ENCODE peak calls at places on chromosomes 2 and 18, in nine cellular contexts. S, V, C, E, A, K, R, J and D are unnamed samples. For H3K9me3, the result is how much of the 10 kb centered on the place peaks cover.

GRCh38 chr2:109459485-109459884 is 154.3 kb downstream of the SEPTIN10 start:
- DNase-seq in V (no peak), S (no peak), E (no peak), J (no peak), R (no peak), A (no peak), K (no peak), C (peak), D (no peak)

GRCh38 chr18:9403795-9404564 is 69.4 kb downstream of the TWSG1 start:
- DNase-seq in S (no peak), E (no peak), K (no peak), R (no peak), A (no peak), C (no peak), V (no peak), J (peak), D (no peak)

GRCh38 chr2:231362785-231363184 is 32.7 kb upstream of the B3GNT7 start:
- DNase-seq in S (no peak), K (no peak), J (no peak), C (no peak), E (no peak), V (no peak), R (no peak), A (no peak), D (no peak)

GRCh38 chr18:23106575-23106974 is 28.7 kb upstream of the CABLES1 start:
- DNase-seq in J (no peak), R (no peak), S (no peak), E (no peak), A (peak), V (no peak), K (no peak), C (peak), D (no peak)

GRCh38 chr2:190805126-190805525 is 75.5 kb upstream of the GLS start:
- DNase-seq in K (no peak), A (no peak), J (no peak), C (no peak), S (no peak), R (no peak), E (no peak), V (no peak), D (no peak)

GRCh38 chr2:109448946-109449788 is 164.6 kb downstream of the SEPTIN10 start:
- DNase-seq in S (no peak), R (no peak), V (no peak), J (peak), A (no peak), C (peak), K (no peak), E (no peak), D (peak)

GRCh38 chr2:135150711-135151110 is 98.6 kb downstream of the RAB3GAP1 start:
- DNase-seq in A (no peak), R (no peak), J (no peak), E (no peak), C (no peak), V (no peak), K (no peak), S (no peak), D (no peak)

GRCh38 chr2:72291059-72291458 is 143.4 kb upstream of the CYP26B1 start:
- DNase-seq in V (no peak), K (no peak), A (no peak), E (no peak), J (no peak), R (no peak), C (peak), S (no peak), D (peak)

GRCh38 chr18:654601-655000 is 2.9 kb upstream of the TYMS start:
- DNase-seq in V (no peak), R (no peak), E (no peak), C (no peak), A (no peak), S (no peak), K (no peak), J (no peak), D (no peak)

GRCh38 chr2:120352701-120353590 is 7.0 kb downstream of the INHBB start:
- DNase-seq in A (no peak), E (no peak), S (no peak), R (no peak), V (no peak), K (no peak), C (no peak), J (no peak), D (no peak)

GRCh38 chr2:9008951-9009664 is 5.6 kb upstream of the MBOAT2 start:
- DNase-seq in J (no peak), E (no peak), C (peak), R (no peak), A (no peak), K (no peak), S (no peak), V (no peak), D (no peak)
- H3K9me3 ChIP-seq in J (under half), E (under half), C (under half), R (under half), A (under half), K (under half), S (under half), V (under half), D (under half)

GRCh38 chr2:27496357-27497287 is at the start of gene GCKR:
- DNase-seq in J (peak), C (peak), S (no peak), E (no peak), V (no peak), A (no peak), R (no peak), K (no peak), D (peak)
- H3K9me3 ChIP-seq in J (under half), C (under half), S (under half), E (under half), V (under half), A (under half), R (under half), K (under half), D (under half)

GRCh38 chr2:3042601-3043585 is 334.7 kb downstream of the EIPR1 start:
- DNase-seq in R (no peak), E (no peak), J (no peak), K (no peak), S (no peak), A (no peak), C (no peak), V (no peak), D (no peak)

GRCh38 chr2:3045318-3045921 is 332.2 kb downstream of the EIPR1 start:
- DNase-seq in A (no peak), S (no peak), E (no peak), J (no peak), K (no peak), C (no peak), V (no peak), R (no peak), D (no peak)

GRCh38 chr2:3044587-3045317 is 332.9 kb downstream of the EIPR1 start:
- DNase-seq in V (no peak), C (no peak), R (no peak), S (no peak), E (no peak), A (no peak), K (no peak), J (no peak), D (no peak)

GRCh38 chr2:3041841-3042600 is 335.6 kb downstream of the EIPR1 start:
- DNase-seq in R (no peak), C (no peak), J (peak), V (no peak), S (no peak), A (no peak), K (no peak), E (no peak), D (no peak)

DNA sequence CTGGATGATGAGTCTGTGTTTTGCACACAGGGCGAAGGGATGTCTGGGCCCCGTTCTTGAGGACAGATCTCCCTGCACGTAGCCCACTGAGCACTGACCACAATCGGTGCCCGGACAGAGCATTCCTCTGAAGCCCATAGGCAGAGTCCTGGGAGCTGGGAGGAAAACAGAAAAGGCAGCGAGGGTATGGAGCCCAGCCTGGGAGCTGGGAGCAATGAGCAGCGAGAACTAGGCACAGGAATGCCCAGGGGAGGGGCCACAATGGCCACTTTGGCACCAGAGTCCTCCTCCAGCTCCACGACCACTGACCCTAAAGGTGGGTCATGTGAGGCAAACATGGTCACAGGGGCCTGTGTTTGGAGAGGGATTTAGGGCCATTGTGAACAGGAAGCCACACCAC is 333.9 kb downstream of the EIPR1 start:
- DNase-seq in A (no peak), K (no peak), R (no peak), V (no peak), C (no peak), E (no peak), J (no peak), S (no peak), D (no peak)
- H3K9me3 ChIP-seq in A (under half), K (under half), R (under half), V (under half), C (under half), E (under half), J (under half), S (under half), D (under half)

GRCh38 chr2:9858730-9859068 is 15.4 kb downstream of the TAF1B start:
- DNase-seq in C (no peak), A (no peak), E (no peak), K (no peak), R (no peak), V (no peak), J (no peak), S (no peak), D (no peak)

GRCh38 chr2:9852881-9853280 is 9.6 kb downstream of the TAF1B start:
- DNase-seq in S (no peak), V (no peak), C (no peak), E (no peak), A (no peak), R (no peak), K (no peak), J (no peak), D (no peak)

GRCh38 chr2:9857814-9858729 is 14.8 kb downstream of the TAF1B start:
- DNase-seq in E (no peak), R (no peak), S (no peak), J (no peak), V (no peak), C (no peak), K (no peak), A (no peak), D (no peak)
- H3K9me3 ChIP-seq in E (under half), R (under half), S (under half), J (under half), V (under half), C (under half), K (under half), A (under half), D (under half)

GRCh38 chr18:51865538-51865937 is 474.5 kb upstream of the DCC start:
- DNase-seq in C (no peak), J (no peak), V (no peak), E (no peak), A (no peak), K (no peak), R (no peak), S (no peak), D (no peak)
- H3K9me3 ChIP-seq in C (under half), J (under half), V (under half), E (under half), A (under half), K (under half), R (under half), S (under half), D (under half)

DNA sequence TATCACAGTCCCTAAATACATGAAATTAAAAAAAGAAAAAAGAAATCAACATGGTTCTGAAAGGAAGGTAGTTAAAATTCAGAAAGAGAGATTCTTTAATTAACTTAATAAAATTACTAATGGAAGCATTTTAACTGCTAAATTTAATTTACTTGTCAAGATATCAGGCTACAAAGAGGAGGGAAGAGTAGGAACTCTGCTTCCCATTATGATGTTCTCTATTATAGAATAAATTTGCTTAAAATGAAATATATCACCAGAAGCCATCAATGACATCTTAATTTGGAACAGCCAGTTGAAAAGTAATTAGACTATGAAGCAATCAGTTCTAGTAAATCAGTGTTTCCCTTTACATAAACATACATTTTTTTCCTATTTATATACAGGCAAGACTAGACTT is 611.8 kb upstream of the FANCL start:
- DNase-seq in A (no peak), V (no peak), S (no peak), K (no peak), J (no peak), C (no peak), E (no peak), R (no peak), D (no peak)
- H3K9me3 ChIP-seq in A (under half), V (under half), S (under half), K (under half), J (under half), C (under half), E (under half), R (under half), D (under half)

DNA sequence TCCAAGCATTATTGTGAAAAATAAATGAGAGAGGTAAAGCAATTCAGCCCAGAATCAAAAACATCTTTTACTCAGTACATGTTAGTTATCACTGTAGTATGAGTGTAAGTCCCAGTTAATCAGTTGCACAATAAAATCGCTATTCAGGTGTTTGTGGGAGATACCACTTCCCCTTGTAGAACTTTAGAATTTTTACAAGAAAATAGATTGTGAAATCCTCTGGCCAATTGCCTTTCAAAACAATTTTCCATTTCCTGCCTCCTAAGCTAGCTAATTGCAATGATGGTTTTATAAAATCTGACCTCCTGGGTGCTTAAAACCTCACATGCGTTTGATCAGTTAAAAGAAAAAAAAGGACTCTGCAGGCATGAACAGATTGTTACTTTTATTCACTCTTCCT is 332.5 kb downstream of the PID1 start:
- DNase-seq in S (no peak), C (peak), J (no peak), R (no peak), E (no peak), A (no peak), V (no peak), K (no peak), D (no peak)
- H3K9me3 ChIP-seq in S (under half), C (under half), J (under half), R (under half), E (under half), A (under half), V (under half), K (under half), D (under half)

DNA sequence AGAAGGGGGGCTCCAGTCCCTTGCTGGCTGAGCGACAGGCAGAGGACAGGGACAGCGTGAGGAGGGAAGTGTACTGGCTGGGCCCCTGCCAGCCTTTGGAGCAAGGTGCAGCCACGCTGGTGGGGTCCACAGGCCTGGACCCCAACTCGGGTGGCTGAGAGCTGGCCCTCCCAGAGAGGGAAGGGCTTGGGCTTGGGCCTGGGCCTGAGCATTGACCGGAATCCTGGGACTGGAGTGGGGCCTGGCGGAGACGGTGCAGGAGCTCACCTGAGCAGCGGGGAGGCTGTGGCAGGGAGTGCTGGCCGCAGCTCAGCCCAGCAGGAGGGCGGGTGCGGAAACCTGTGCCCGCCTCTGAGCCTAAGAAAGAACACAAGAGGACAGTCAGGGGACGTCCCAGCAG is 27.9 kb downstream of the KCNIP3 start:
- DNase-seq in K (no peak), A (no peak), S (no peak), V (no peak), R (no peak), C (no peak), E (no peak), J (peak), D (no peak)
- H3K9me3 ChIP-seq in K (under half), A (under half), S (under half), V (under half), R (under half), C (under half), E (under half), J (under half), D (under half)

GRCh38 chr18:70848329-70848728 is 559.5 kb downstream of the SOCS6 start:
- DNase-seq in C (no peak), E (no peak), S (no peak), J (no peak), R (no peak), K (no peak), V (no peak), A (no peak), D (no peak)
- H3K9me3 ChIP-seq in C (under half), E (under half), S (under half), J (under half), R (under half), K (under half), V (under half), A (under half), D (under half)